ENCODE peak calls at places on chromosomes 2 and 18, in ten cellular contexts. C is B cell, I is astrocyte of the spinal cord, M is upper lobe of right lung, L is astrocyte, Y is neural progenitor cell, N is kidney epithelial cell, K is RWPE1, A is nephron progenitor cell, P is body of pancreas. H is an unnamed sample.

GRCh38 chr2:161041356-161041755 is 118.9 kb upstream of the TANK start:
- DNase-seq in L (peak), N (no peak), Y (no peak), I (no peak), K (no peak), P (no peak), C (no peak), A (no peak), M (no peak), H (no peak)

GRCh38 chr2:69166812-69167468 is 154.0 kb downstream of the ANTXR1 start:
- DNase-seq in I (no peak), N (no peak), C (no peak), A (no peak), L (no peak), P (no peak), Y (no peak), K (no peak), M (no peak), H (no peak)

GRCh38 chr2:77629529-77629928 is 107.4 kb upstream of the LRRTM4 start:
- DNase-seq in K (no peak), C (no peak), L (no peak), Y (peak), M (no peak), P (no peak), N (no peak), I (no peak), A (no peak), H (no peak)

GRCh38 chr2:30722936-30723725 is 84.1 kb downstream of the CAPN13 start:
- DNase-seq in A (no peak), I (no peak), K (no peak), L (no peak), Y (no peak), M (peak), C (no peak), P (no peak), N (no peak), H (no peak)

GRCh38 chr2:49619804-49620203 is 465.5 kb upstream of the FSHR start:
- DNase-seq in I (no peak), M (no peak), K (no peak), N (no peak), P (no peak), A (peak), Y (peak), L (no peak), C (no peak), H (no peak)

GRCh38 chr2:101274142-101274541 is 21.5 kb downstream of the CNOT11 start:
- DNase-seq in P (no peak), K (no peak), Y (no peak), A (no peak), L (no peak), N (no peak), I (no peak), C (no peak), M (no peak), H (no peak)

GRCh38 chr2:158482594-158482993 is 25.8 kb downstream of the PKP4 start:
- DNase-seq in C (no peak), A (no peak), K (no peak), I (peak), M (no peak), L (peak), P (no peak), Y (no peak), N (no peak), H (no peak)

GRCh38 chr2:181319291-181319690 is 137.9 kb upstream of the ITGA4 start:
- DNase-seq in Y (no peak), I (no peak), A (no peak), C (no peak), N (no peak), K (no peak), P (no peak), L (no peak), M (no peak), H (no peak)

GRCh38 chr2:28325567-28326468 is 66.8 kb upstream of the FOSL2 start:
- DNase-seq in M (no peak), A (no peak), I (peak), L (peak), P (no peak), C (no peak), N (peak), Y (no peak), K (no peak), H (no peak)

GRCh38 chr2:239468491-239469017 is 67.7 kb upstream of the HDAC4 start:
- DNase-seq in P (no peak), C (no peak), M (peak), I (no peak), K (no peak), Y (no peak), A (no peak), N (no peak), L (no peak), H (no peak)

GRCh38 chr18:23716516-23716915 is 27.3 kb downstream of the LAMA3 start:
- DNase-seq in A (no peak), M (no peak), K (peak), Y (no peak), C (no peak), L (peak), P (no peak), I (peak), N (peak), H (no peak)

GRCh38 chr2:219632758-219633101 is 5.3 kb downstream of the SLC4A3 start:
- DNase-seq in M (no peak), Y (no peak), C (no peak), I (no peak), K (no peak), N (no peak), A (no peak), P (peak), L (no peak), H (no peak)

GRCh38 chr2:75030218-75031009 is 72.0 kb downstream of the POLE4 start:
- DNase-seq in A (no peak), L (no peak), Y (no peak), P (no peak), M (no peak), C (no peak), N (no peak), K (no peak), I (no peak), H (no peak)

GRCh38 chr2:173881466-173881865 is 83.7 kb downstream of the SP3 start:
- DNase-seq in N (no peak), L (peak), M (no peak), C (no peak), I (no peak), P (no peak), K (no peak), Y (no peak), A (no peak), H (no peak)

GRCh38 chr2:105488198-105488757 is 89.4 kb upstream of the FHL2 start:
- DNase-seq in N (no peak), I (no peak), K (no peak), A (no peak), L (no peak), M (no peak), Y (no peak), C (no peak), P (no peak), H (no peak)

GRCh38 chr2:105490204-105490603 is 91.4 kb upstream of the FHL2 start:
- DNase-seq in I (no peak), K (no peak), C (no peak), M (no peak), L (no peak), N (no peak), Y (no peak), P (no peak), A (no peak), H (no peak)

GRCh38 chr2:105489168-105489878 is 90.5 kb upstream of the FHL2 start:
- DNase-seq in I (peak), C (no peak), L (peak), K (no peak), M (no peak), Y (no peak), A (no peak), N (no peak), P (no peak), H (no peak)

GRCh38 chr2:105486762-105487141 is 87.9 kb upstream of the FHL2 start:
- DNase-seq in C (no peak), M (no peak), I (no peak), N (no peak), A (no peak), Y (no peak), K (no peak), P (no peak), L (no peak), H (no peak)

DNA sequence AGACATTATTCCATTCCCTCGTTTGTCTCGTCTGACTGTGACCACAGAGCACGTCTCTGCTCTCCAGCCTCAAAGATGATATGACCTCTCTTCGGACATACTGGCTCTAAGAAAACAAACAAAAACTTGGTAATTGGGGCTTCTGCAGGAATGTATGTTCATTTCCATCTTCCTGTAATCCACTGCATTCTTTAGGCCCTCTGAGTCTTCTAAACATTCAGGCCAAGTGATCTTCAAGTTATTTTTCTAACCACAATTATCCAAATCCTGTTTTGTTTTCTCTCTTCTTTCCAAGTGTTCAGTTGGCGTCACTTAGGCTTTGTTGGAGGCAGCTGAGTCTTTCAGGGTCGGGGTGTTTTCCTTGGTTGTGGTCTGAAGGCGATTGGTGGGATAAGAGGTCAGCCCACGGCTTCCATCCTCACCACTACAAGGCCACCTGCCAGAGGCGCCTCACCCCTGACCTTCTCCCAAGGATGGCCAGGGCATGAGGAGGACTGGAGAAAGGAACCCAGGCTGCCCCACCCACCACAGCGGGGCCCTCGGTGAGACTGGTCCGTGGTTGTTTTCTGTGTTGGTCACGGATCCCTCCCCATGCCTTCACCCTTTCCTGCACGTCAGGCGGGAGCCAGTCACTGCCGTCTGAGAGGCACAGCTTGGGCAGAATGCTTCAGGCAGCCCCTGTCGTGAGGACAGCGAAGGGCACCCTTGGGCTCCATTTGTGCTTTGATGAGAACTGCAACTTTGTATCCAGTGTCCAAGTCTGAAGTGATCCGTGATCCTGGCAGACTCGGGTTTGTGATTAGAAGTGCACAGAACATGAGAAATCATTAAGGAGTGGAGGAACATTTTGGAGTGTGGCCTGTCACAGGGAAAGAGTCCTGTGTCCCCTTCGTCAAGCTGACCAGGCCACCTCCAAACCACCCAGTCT is 88.6 kb upstream of the FHL2 start:
- DNase-seq in I (peak), M (no peak), A (no peak), P (no peak), C (no peak), K (no peak), N (peak), Y (no peak), L (peak), H (no peak)
- TF ChIP-seq CTCF in I (no peak), M (no peak), A (no peak), P (no peak), C (no peak), K (no peak), N (no peak), Y (no peak), L (no peak), H (no peak)

DNA sequence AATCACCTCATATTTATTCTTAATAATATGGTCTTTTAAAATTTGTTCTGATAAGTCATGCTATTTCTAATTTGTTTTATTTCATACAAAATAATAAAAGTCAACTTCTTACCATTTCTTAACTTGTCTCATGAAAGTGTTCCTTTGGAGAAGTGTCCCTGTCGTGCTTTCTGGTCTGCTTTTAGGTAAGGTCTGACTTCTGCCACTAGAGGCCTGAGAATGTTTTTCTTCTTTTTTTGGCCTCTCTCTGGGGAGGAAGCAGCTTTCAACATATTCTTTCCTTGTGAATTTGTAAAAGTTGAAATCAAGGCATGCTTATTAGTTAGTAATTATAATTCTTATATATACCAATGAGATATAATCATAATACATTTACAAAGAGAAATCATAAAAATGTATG is 39.4 kb downstream of the MAP2 start:
- DNase-seq in K (no peak), L (no peak), M (no peak), N (no peak), C (peak), A (no peak), I (no peak), P (no peak), Y (no peak), H (no peak)
- TF ChIP-seq CTCF in K (no peak), L (peak), M (peak), N (peak), C (peak), A (no peak), I (peak), P (no peak), Y (peak), H (peak)

DNA sequence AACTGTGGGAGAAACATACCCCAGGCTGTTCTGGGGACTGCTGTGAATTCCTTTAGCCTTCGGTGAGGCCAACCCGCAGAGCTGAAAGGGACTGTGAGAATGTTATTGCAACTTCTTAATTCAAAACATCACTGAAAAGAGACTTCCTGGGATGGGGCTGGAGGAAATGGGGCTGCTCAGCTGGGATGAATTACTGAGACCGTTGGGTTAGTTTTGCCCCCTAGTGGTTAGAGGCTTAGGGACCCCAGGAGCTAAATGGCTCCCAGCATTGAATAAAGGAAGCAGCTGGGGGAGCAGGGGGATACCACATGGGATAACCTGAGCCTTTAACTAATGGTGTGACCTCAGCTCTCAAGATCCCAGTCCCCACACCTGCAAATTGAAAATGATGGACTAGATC is 941.1 kb upstream of the FANCL start:
- DNase-seq in M (no peak), C (no peak), I (peak), P (no peak), A (peak), N (no peak), K (peak), L (no peak), Y (peak), H (peak)
- TF ChIP-seq CTCF in M (no peak), C (peak), I (peak), P (peak), A (peak), N (peak), K (no peak), L (peak), Y (peak), H (peak)

GRCh38 chr2:240855670-240856069 is 13.0 kb upstream of the AGXT start:
- DNase-seq in Y (no peak), P (no peak), N (no peak), I (no peak), M (no peak), A (no peak), L (no peak), K (no peak), C (no peak), H (no peak)

GRCh38 chr2:240858871-240859270 is 9.8 kb upstream of the AGXT start:
- DNase-seq in A (no peak), K (no peak), N (no peak), L (no peak), I (no peak), Y (no peak), P (no peak), C (no peak), M (no peak), H (no peak)

GRCh38 chr2:240857039-240858008 is 11.3 kb upstream of the AGXT start:
- DNase-seq in A (no peak), Y (no peak), C (no peak), M (no peak), N (no peak), I (no peak), P (peak), L (no peak), K (no peak), H (no peak)

GRCh38 chr2:240858321-240858720 is 10.3 kb upstream of the AGXT start:
- DNase-seq in I (no peak), M (no peak), N (no peak), L (no peak), K (no peak), A (no peak), C (no peak), Y (no peak), P (no peak), H (no peak)

DNA sequence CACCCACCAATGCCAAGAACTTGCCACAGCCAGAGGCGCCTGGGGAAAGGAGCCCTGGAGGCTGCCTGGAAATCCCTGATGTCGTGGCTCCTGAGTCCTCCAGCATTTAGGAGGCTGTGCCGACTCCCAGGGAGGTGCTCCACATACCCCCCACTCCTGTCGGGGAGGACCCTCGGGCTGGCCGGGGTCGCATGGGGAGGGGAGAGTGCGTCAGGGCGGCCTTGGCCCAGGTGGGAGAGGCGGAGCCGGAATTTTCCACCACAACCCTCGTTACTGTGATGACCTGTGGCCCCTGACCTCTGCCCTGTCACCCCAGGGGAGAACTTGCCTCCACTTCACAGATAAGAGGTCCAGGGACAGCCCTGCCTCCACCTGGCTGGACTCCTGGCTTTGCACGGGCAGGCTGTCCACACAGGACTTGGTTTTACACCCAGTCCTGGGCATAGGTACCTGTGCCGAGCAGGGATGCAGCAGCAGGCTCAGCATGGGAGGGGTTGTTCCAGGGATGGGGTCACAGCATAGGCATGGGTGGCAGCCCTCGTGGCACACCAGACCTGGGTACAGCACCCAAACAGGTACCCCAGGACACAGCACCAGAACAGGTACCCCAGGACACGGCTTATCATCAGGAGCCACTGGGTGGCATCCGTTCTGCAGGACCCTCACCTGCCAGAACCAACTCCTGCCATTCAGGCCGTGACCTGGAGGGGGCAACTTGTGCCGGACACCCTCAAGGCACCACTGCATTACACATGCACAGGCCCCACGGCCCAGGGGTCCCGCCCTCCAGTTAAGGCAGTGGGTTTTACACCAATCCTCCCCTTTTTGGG is 12.3 kb upstream of the AGXT start:
- DNase-seq in I (no peak), M (no peak), A (no peak), L (no peak), K (no peak), C (no peak), N (no peak), P (no peak), Y (peak), H (no peak)
- TF ChIP-seq CTCF in I (peak), M (no peak), A (peak), L (no peak), K (no peak), C (no peak), N (peak), P (no peak), Y (peak), H (no peak)

GRCh38 chr2:136527560-136527959 is 237.8 kb upstream of the THSD7B start:
- DNase-seq in K (peak), Y (peak), L (no peak), P (no peak), C (no peak), I (no peak), M (no peak), N (peak), A (peak), H (no peak)
- TF ChIP-seq CTCF in K (no peak), Y (no peak), L (no peak), P (no peak), C (no peak), I (no peak), M (no peak), N (no peak), A (no peak), H (no peak)